ENCODE peak calls at places on chromosomes 5 and 9, in six cellular contexts. S is neural progenitor cell; G is HTR-8/SVneo; O is lower leg skin; E is stimulated activated CD4-positive, alpha-beta T cell treated with anti-CD3 and anti-CD28 coated beads, Interleukin-1b, Interleukin-23, amount 100 ng/mL, for 4 hours; R is stimulated activated CD8-positive, alpha-beta memory T cell treated with anti-CD3 and anti-CD28 coated beads, Interleukin-4, amount 100 ng/mL, for 1 hour. Z is an unnamed sample.

GRCh38 chr5:139942243-139942642 is 100.9 kb downstream of the NRG2 start:
- DNase-seq in G (no peak), S (no peak), O (no peak), R (no peak), E (no peak), Z (no peak)

GRCh38 chr5:81409845-81410369 is 16.0 kb upstream of the ACOT12 start:
- DNase-seq in S (no peak), O (no peak), G (no peak), R (no peak), E (no peak), Z (no peak)

GRCh38 chr9:69034071-69034470 is 1.5 kb upstream of the FXN start:
- DNase-seq in R (no peak), O (no peak), E (no peak), S (no peak), G (no peak), Z (peak)

GRCh38 chr5:73188764-73189521 is 15.9 kb downstream of the TMEM174 start:
- DNase-seq in E (no peak), R (no peak), S (no peak), O (no peak), G (no peak), Z (no peak)

GRCh38 chr9:120579750-120580590 is at the start of gene CDK5RAP2:
- DNase-seq in O (peak), S (peak), E (peak), R (peak), G (peak), Z (peak)

GRCh38 chr9:116687762-116688160 is 656 bp downstream of the TRIM32 start:
- DNase-seq in G (no peak), O (no peak), E (no peak), S (peak), R (no peak), Z (no peak)

GRCh38 chr9:110750272-110750671 is 81.7 kb downstream of the MUSK start:
- DNase-seq in O (peak), E (no peak), R (no peak), S (no peak), G (no peak), Z (peak)

GRCh38 chr9:114110180-114110579 is 11.1 kb upstream of the KIF12 start:
- DNase-seq in O (no peak), G (peak), R (no peak), E (no peak), S (no peak), Z (no peak)

GRCh38 chr9:133147412-133148271 is 16.1 kb downstream of the GBGT1 start:
- DNase-seq in S (peak), G (peak), O (peak), E (peak), R (peak), Z (peak)

GRCh38 chr5:172170251-172170701 is 17.7 kb downstream of the STK10 start:
- DNase-seq in R (no peak), E (no peak), S (no peak), G (no peak), O (no peak), Z (no peak)

GRCh38 chr5:153926201-153926600 is 112.5 kb downstream of the FAM114A2 start:
- DNase-seq in O (no peak), S (no peak), G (no peak), R (no peak), E (no peak), Z (no peak)

GRCh38 chr9:90466481-90466880 is 176.1 kb downstream of the DIRAS2 start:
- DNase-seq in R (no peak), G (no peak), O (no peak), E (no peak), S (no peak), Z (no peak)

GRCh38 chr9:129121483-129121882 is 10.3 kb downstream of the PTPA start:
- DNase-seq in E (no peak), R (no peak), O (no peak), G (no peak), S (no peak), Z (no peak)

GRCh38 chr5:9212605-9213004 is 333.3 kb downstream of the SEMA5A start:
- DNase-seq in O (no peak), S (no peak), G (no peak), E (no peak), R (no peak), Z (no peak)